ENCODE peak calls at places on chromosomes 12 and 14, in seven cellular contexts. S is coronary artery; N is IMR-90; H is effector memory CD4-positive, alpha-beta T cell; U is NCI-H524; O is naive B cell; P is spleen. B is an unnamed sample.

GRCh38 chr12:119949145-119949544 is 39.9 kb upstream of the BICDL1 start:
- DNase-seq in S (no peak), N (no peak), H (no peak), U (peak), O (no peak), P (no peak), B (no peak)

GRCh38 chr14:104116544-104117340 is 21.6 kb upstream of the KIF26A start:
- DNase-seq in S (no peak), N (no peak), H (no peak), U (no peak), O (no peak), P (peak), B (no peak)

GRCh38 chr14:54025661-54026060 is 69.0 kb upstream of the BMP4 start:
- DNase-seq in S (no peak), N (peak), H (no peak), U (peak), O (no peak), P (no peak), B (no peak)

GRCh38 chr14:74988131-74988530 is 14.6 kb upstream of the EIF2B2 start:
- DNase-seq in S (no peak), N (peak), H (no peak), U (no peak), O (no peak), P (no peak), B (no peak)

GRCh38 chr14:74472590-74472989 is 20.5 kb downstream of the NPC2 start:
- DNase-seq in S (no peak), N (no peak), H (no peak), U (no peak), O (no peak), P (no peak), B (no peak)

GRCh38 chr14:42224053-42224888 is 617.6 kb downstream of the LRFN5 start:
- DNase-seq in S (no peak), N (peak), H (no peak), U (peak), O (peak), P (no peak), B (no peak)

GRCh38 chr14:58637040-58637390 is 747 bp upstream of the DACT1 start:
- DNase-seq in S (peak), N (peak), H (no peak), U (peak), O (no peak), P (no peak), B (no peak)

GRCh38 chr12:114920828-114921579 is 237.0 kb upstream of the TBX3 start:
- DNase-seq in S (no peak), N (peak), H (no peak), U (no peak), O (no peak), P (no peak), B (no peak)

GRCh38 chr12:12167847-12168246 is 97.1 kb downstream of the BCL2L14 start:
- DNase-seq in S (no peak), N (no peak), H (no peak), U (no peak), O (no peak), P (no peak), B (peak)

GRCh38 chr12:219891-220352 is 6.0 kb upstream of the SLC6A12 start:
- DNase-seq in S (no peak), N (peak), H (no peak), U (peak), O (no peak), P (peak), B (no peak)

GRCh38 chr14:52987514-52987913 is 36.7 kb upstream of the FERMT2 start:
- DNase-seq in S (no peak), N (no peak), H (no peak), U (peak), O (no peak), P (no peak), B (peak)

GRCh38 chr14:80491131-80491530 is 279.8 kb upstream of the DIO2 start:
- DNase-seq in S (no peak), N (peak), H (no peak), U (no peak), O (no peak), P (no peak), B (peak)

GRCh38 chr12:26204612-26205289 is 9.4 kb downstream of the SSPN start:
- DNase-seq in S (no peak), N (no peak), H (no peak), U (no peak), O (no peak), P (no peak), B (no peak)

GRCh38 chr14:95233702-95234241 is 76.4 kb upstream of the DICER1 start:
- DNase-seq in S (no peak), N (no peak), H (no peak), U (no peak), O (peak), P (peak), B (no peak)

GRCh38 chr14:90578283-90578985 is 181.6 kb downstream of the CALM1 start:
- DNase-seq in S (no peak), N (no peak), H (no peak), U (no peak), O (no peak), P (peak), B (no peak)

GRCh38 chr12:1584326-1584725 is 10.1 kb downstream of the FBXL14 start:
- DNase-seq in S (no peak), N (no peak), H (no peak), U (peak), O (no peak), P (no peak), B (no peak)

GRCh38 chr12:82415402-82415801 is 57.1 kb downstream of the METTL25 start:
- DNase-seq in S (no peak), N (peak), H (no peak), U (no peak), O (no peak), P (no peak), B (no peak)

GRCh38 chr12:82919365-82920054 is 232.8 kb downstream of the TMTC2 start:
- DNase-seq in S (no peak), N (no peak), H (no peak), U (no peak), O (no peak), P (no peak), B (no peak)

GRCh38 chr14:44961151-44961729 is 507 bp downstream of the KLHL28 start:
- DNase-seq in S (peak), N (peak), H (peak), U (peak), O (peak), P (peak), B (no peak)

GRCh38 chr14:65676361-65677014 is 264.0 kb downstream of the FUT8 start:
- DNase-seq in S (no peak), N (peak), H (no peak), U (no peak), O (no peak), P (no peak), B (no peak)

GRCh38 chr12:99983721-99984258 is 946 bp downstream of the ANKS1B start:
- DNase-seq in S (no peak), N (no peak), H (no peak), U (peak), O (no peak), P (no peak), B (no peak)

GRCh38 chr14:25431211-25432076 is 381.5 kb upstream of the STXBP6 start:
- DNase-seq in S (no peak), N (no peak), H (no peak), U (peak), O (no peak), P (no peak), B (no peak)

GRCh38 chr12:122989443-122989839 is 9.0 kb downstream of the ARL6IP4 start:
- DNase-seq in S (no peak), N (no peak), H (no peak), U (no peak), O (no peak), P (no peak), B (no peak)

GRCh38 chr14:52333108-52333507 is 19.0 kb downstream of the PTGER2 start:
- DNase-seq in S (no peak), N (no peak), H (no peak), U (no peak), O (no peak), P (no peak), B (no peak)

GRCh38 chr12:13195848-13196301 is 651 bp upstream of the EMP1 start:
- DNase-seq in S (no peak), N (peak), H (no peak), U (no peak), O (no peak), P (no peak), B (no peak)

GRCh38 chr14:34582117-34582680 is 42.7 kb upstream of the EAPP start:
- DNase-seq in S (no peak), N (no peak), H (no peak), U (no peak), O (no peak), P (peak), B (no peak)

GRCh38 chr12:52956987-52957386 is 8.1 kb downstream of the KRT18 start:
- DNase-seq in S (no peak), N (peak), H (no peak), U (peak), O (no peak), P (no peak), B (no peak)

GRCh38 chr14:104137297-104138097 is 890 bp upstream of the KIF26A start:
- DNase-seq in S (no peak), N (peak), H (peak), U (peak), O (peak), P (peak), B (no peak)

GRCh38 chr12:113461666-113462065 is 10.0 kb downstream of the LHX5 start:
- DNase-seq in S (no peak), N (no peak), H (no peak), U (peak), O (no peak), P (no peak), B (no peak)

GRCh38 chr14:103686831-103687485 is 28.3 kb downstream of the XRCC3 start:
- DNase-seq in S (no peak), N (peak), H (no peak), U (no peak), O (no peak), P (no peak), B (no peak)

B was measured in NCI-H2081 treated with DMSO at 0.1 percent for 48 hours.